ENCODE peak calls at places on chromosome 17, in eight cellular contexts. J is sigmoid colon, B is breast epithelium, G is esophagus squamous epithelium, C is K562, E is stomach, O is gastrocnemius medialis, A is IMR-90. D is an unnamed sample.

GRCh38 chr17:6204203-6204722 is 134.1 kb downstream of the WSCD1 start:
- DNase-seq in A (no peak), B (no peak), O (no peak), E (no peak), C (no peak), J (no peak), G (no peak), D (no peak)

GRCh38 chr17:29059281-29059680 is 16.3 kb downstream of the PIPOX start:
- DNase-seq in E (no peak), C (no peak), G (no peak), O (no peak), J (no peak), A (peak), B (no peak), D (no peak)

GRCh38 chr17:29157310-29157709 is 22.9 kb downstream of the MYO18A start:
- DNase-seq in B (no peak), J (no peak), E (no peak), G (no peak), O (no peak), C (peak), A (no peak), D (no peak)

GRCh38 chr17:6430769-6431168 is 4.2 kb downstream of the AIPL1 start:
- DNase-seq in O (no peak), B (no peak), C (no peak), A (no peak), E (no peak), J (no peak), G (no peak), D (no peak)

GRCh38 chr17:82492647-82493516 is 26.6 kb upstream of the FOXK2 start:
- DNase-seq in B (no peak), O (no peak), E (no peak), G (no peak), J (no peak), C (no peak), A (peak), D (no peak)

GRCh38 chr17:7922499-7923289 is 6.6 kb upstream of the RNF227 start:
- DNase-seq in G (no peak), A (peak), C (no peak), J (peak), O (peak), E (peak), B (peak), D (peak)

GRCh38 chr17:74935585-74936469 is at the start of gene OTOP3:
- DNase-seq in J (no peak), E (no peak), B (no peak), C (no peak), G (no peak), A (no peak), O (no peak), D (no peak)

GRCh38 chr17:36665417-36665816 is 64.0 kb downstream of the MRM1 start:
- DNase-seq in E (no peak), B (no peak), A (no peak), J (no peak), G (no peak), O (no peak), C (no peak), D (no peak)

GRCh38 chr17:80192268-80192667 is 22.4 kb downstream of the CARD14 start:
- DNase-seq in E (no peak), J (no peak), G (no peak), B (no peak), A (no peak), O (no peak), C (no peak), D (no peak)

GRCh38 chr17:14061666-14062560 is 7.4 kb upstream of the COX10 start:
- DNase-seq in E (no peak), G (no peak), O (peak), B (no peak), C (no peak), J (no peak), A (peak), D (no peak)

GRCh38 chr17:69763503-69763902 is 311.5 kb upstream of the KCNJ16 start:
- DNase-seq in O (no peak), B (no peak), E (no peak), C (no peak), J (no peak), G (no peak), A (peak), D (no peak)

GRCh38 chr17:76791053-76791980 is 53.4 kb downstream of the MFSD11 start:
- DNase-seq in J (no peak), C (peak), A (peak), O (no peak), G (no peak), B (no peak), E (peak), D (no peak)

GRCh38 chr17:5019475-5019956 is 15.7 kb downstream of the SLC52A1 start:
- DNase-seq in J (no peak), C (peak), G (no peak), E (no peak), O (no peak), B (no peak), A (peak), D (no peak)

GRCh38 chr17:58329035-58329807 is 626 bp upstream of the TSPOAP1 start:
- DNase-seq in C (peak), B (no peak), A (no peak), O (no peak), E (peak), G (no peak), J (no peak), D (no peak)

GRCh38 chr17:76844846-76845245 is 23.4 kb upstream of the MGAT5B start:
- DNase-seq in B (no peak), J (no peak), O (no peak), G (no peak), A (no peak), E (no peak), C (no peak), D (no peak)

GRCh38 chr17:13016881-13017622 is 775 bp downstream of the ELAC2 start:
- DNase-seq in A (peak), C (no peak), O (no peak), B (no peak), E (no peak), J (no peak), G (no peak), D (no peak)

GRCh38 chr17:44005865-44006580 is 1.6 kb downstream of the NAGS start:
- DNase-seq in J (no peak), G (no peak), B (no peak), A (no peak), E (peak), C (no peak), O (no peak), D (peak)

GRCh38 chr17:74016504-74016903 is 187.0 kb upstream of the RPL38 start:
- DNase-seq in G (no peak), O (no peak), B (no peak), J (no peak), A (no peak), E (no peak), C (no peak), D (no peak)

GRCh38 chr17:8153957-8154607 is 1.9 kb upstream of the PER1 start:
- DNase-seq in C (peak), E (peak), G (peak), B (peak), A (peak), O (peak), J (peak), D (peak)

GRCh38 chr17:73667184-73667959 is 23.1 kb upstream of the SDK2 start:
- DNase-seq in G (no peak), O (no peak), C (no peak), J (no peak), E (no peak), B (no peak), A (no peak), D (no peak)

GRCh38 chr17:794876-795275 is 12.7 kb downstream of the MRM3 start:
- DNase-seq in E (peak), C (peak), O (peak), A (peak), B (peak), G (no peak), J (peak), D (peak)

GRCh38 chr17:72386619-72387237 is 265.9 kb downstream of the SOX9 start:
- DNase-seq in C (no peak), G (no peak), J (no peak), O (no peak), A (no peak), B (no peak), E (no peak), D (no peak)

GRCh38 chr17:204427-205175 is 23.2 kb upstream of the DOC2B start:
- DNase-seq in J (peak), G (no peak), O (no peak), E (no peak), A (no peak), C (no peak), B (no peak), D (no peak)

GRCh38 chr17:5437721-5438317 is 1.1 kb downstream of the C1QBP start:
- DNase-seq in E (no peak), C (no peak), O (no peak), G (no peak), J (no peak), A (peak), B (no peak), D (no peak)

GRCh38 chr17:68868708-68869107 is 86.5 kb downstream of the ABCA8 start:
- DNase-seq in B (no peak), J (no peak), O (no peak), G (no peak), E (no peak), C (no peak), A (peak), D (peak)

GRCh38 chr17:36723459-36723858 is 122.1 kb downstream of the MRM1 start:
- DNase-seq in G (no peak), E (no peak), O (no peak), C (no peak), A (no peak), B (no peak), J (no peak), D (no peak)

GRCh38 chr17:11618861-11619566 is 20.7 kb downstream of the DNAH9 start:
- DNase-seq in C (no peak), J (no peak), O (no peak), B (peak), G (no peak), A (no peak), E (peak), D (peak)

GRCh38 chr17:22272363-22273146 is 580.2 kb downstream of the KCNJ18 start:
- DNase-seq in B (no peak), O (no peak), C (no peak), A (no peak), G (no peak), E (no peak), J (no peak), D (no peak)

GRCh38 chr17:48384164-48384563 is 45.9 kb downstream of the SKAP1 start:
- DNase-seq in G (no peak), O (no peak), B (no peak), J (no peak), C (no peak), E (no peak), A (no peak), D (no peak)

GRCh38 chr17:30278032-30278431 is 13.7 kb downstream of the BLMH start:
- DNase-seq in O (no peak), J (no peak), C (no peak), B (no peak), A (peak), G (no peak), E (peak), D (peak)
- TF ChIP-seq CTCF in O (peak), J (no peak), C (peak), B (peak), A (peak), G (peak), E (peak), D (peak)

DNA sequence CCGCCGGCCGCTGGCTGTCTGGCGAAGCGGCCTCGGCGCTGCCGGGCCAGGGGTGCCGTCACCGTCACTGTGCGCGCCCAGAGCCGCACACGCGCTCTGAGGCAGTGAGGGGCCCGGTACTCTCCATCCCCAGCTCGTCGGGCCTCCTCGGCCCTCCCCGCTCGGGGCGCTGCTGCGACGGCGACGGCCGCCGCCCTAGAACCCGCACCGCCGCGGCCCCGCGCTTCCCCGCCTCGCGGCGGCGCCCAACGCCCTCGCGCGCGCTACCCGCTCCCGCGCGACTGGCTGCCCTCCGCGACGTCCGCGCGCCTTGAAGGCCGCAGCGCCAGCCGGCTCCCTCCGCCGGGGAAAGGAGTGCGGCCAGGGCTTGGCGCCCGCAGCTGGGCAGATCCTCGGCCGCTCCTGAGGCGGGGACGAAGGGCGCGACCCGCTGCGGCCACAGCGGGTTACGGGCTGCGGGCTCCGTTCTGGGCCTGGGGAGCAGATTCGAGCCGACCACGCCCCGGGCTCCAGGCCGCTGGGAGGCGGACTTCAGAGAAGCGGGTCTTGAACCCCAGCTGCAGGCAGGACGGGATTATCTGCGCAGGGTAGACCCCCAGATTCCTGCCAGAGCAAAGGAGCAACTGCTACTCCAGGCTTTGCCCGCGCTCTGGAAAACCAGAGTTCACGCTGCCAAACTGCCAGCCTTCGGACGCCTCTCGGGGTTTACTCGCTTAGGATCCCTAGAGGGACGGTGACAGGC is at the start of gene ULK2:
- DNase-seq in A (peak), B (peak), E (peak), G (no peak), J (peak), C (no peak), O (peak), D (peak)
- TF ChIP-seq POLR2A in A (peak), B (no peak), E (no peak), G (no peak), J (no peak), C (no peak), O (peak), D (no peak)

GRCh38 chr17:50037321-50038107 is 18.4 kb upstream of the ITGA3 start:
- DNase-seq in B (no peak), O (no peak), A (peak), J (peak), C (no peak), E (peak), G (no peak), D (peak)
- H3K27ac ChIP-seq in B (peak), O (no peak), A (peak), J (peak), C (no peak), E (peak), G (no peak), D (no peak)

GRCh38 chr17:15264542-15264941 is 584 bp downstream of the PMP22 start:
- DNase-seq in E (peak), C (no peak), A (no peak), G (no peak), J (no peak), O (peak), B (peak), D (no peak)
- TF ChIP-seq CTCF in E (no peak), C (no peak), A (no peak), G (no peak), J (no peak), O (no peak), B (no peak), D (no peak)

GRCh38 chr17:61571624-61572023 is 19.4 kb downstream of the NACA2 start:
- DNase-seq in G (no peak), B (no peak), A (no peak), E (no peak), O (no peak), C (no peak), J (no peak), D (no peak)

GRCh38 chr17:61567045-61567802 is 23.8 kb downstream of the NACA2 start:
- DNase-seq in C (no peak), O (no peak), J (no peak), G (no peak), E (no peak), B (no peak), A (no peak), D (no peak)

GRCh38 chr17:61570118-61570517 is 20.9 kb downstream of the NACA2 start:
- DNase-seq in B (no peak), J (no peak), O (no peak), G (no peak), C (no peak), E (no peak), A (peak), D (no peak)

GRCh38 chr17:61565213-61565612 is 25.8 kb downstream of the NACA2 start:
- DNase-seq in G (no peak), B (no peak), A (no peak), O (no peak), C (no peak), J (no peak), E (no peak), D (no peak)

GRCh38 chr17:61568219-61569072 is 22.6 kb downstream of the NACA2 start:
- DNase-seq in O (no peak), J (no peak), A (no peak), B (no peak), E (no peak), C (no peak), G (no peak), D (no peak)
- TF ChIP-seq POLR2A in O (no peak), J (no peak), A (no peak), B (no peak), E (no peak), C (no peak), G (no peak), D (no peak)

GRCh38 chr17:17256316-17256715 is 19.3 kb upstream of the FLCN start:
- DNase-seq in C (no peak), B (no peak), A (no peak), J (no peak), E (no peak), O (no peak), G (no peak), D (no peak)
- H3K27ac ChIP-seq in C (no peak), B (no peak), A (no peak), J (no peak), E (no peak), O (no peak), G (no peak), D (no peak)

DNA sequence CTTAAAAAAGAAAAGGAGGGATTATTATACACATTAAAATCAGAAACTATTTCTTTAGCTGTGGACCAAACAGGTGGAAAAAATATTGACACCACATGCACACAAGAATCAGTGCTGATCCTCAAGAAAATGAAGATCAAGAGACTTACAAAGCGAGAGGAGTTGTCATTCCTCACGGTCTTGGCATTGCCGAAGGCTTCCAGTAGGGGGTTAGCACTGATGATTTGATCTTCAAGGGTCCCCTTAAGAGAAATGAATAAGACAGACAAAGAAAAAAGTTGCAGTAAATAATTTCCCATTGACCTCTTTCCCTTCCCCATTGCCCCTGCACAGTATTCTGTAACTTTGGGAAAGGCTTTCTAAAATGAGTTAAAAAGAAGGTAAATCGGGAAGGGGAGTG is 6.0 kb downstream of the MYH4 start:
- DNase-seq in J (no peak), B (no peak), O (no peak), G (no peak), A (no peak), E (no peak), C (no peak), D (no peak)
- TF ChIP-seq CTCF in J (no peak), B (no peak), O (no peak), G (no peak), A (no peak), E (no peak), C (no peak), D (no peak)

GRCh38 chr17:59786213-59786535 is 78.7 kb downstream of the VMP1 start:
- DNase-seq in C (no peak), B (no peak), G (no peak), J (no peak), A (no peak), O (no peak), E (no peak), D (no peak)
- TF ChIP-seq POLR2A in C (no peak), B (peak), G (no peak), J (no peak), A (no peak), O (peak), E (no peak), D (no peak)

GRCh38 chr17:16083223-16083622 is 83.6 kb downstream of the TTC19 start:
- DNase-seq in C (no peak), E (no peak), B (no peak), J (no peak), O (no peak), A (no peak), G (no peak), D (no peak)
- H3K27ac ChIP-seq in C (no peak), E (no peak), B (no peak), J (no peak), O (no peak), A (no peak), G (no peak), D (no peak)

GRCh38 chr17:39517224-39517623 is 55.9 kb downstream of the CDK12 start:
- DNase-seq in O (no peak), E (no peak), C (no peak), B (no peak), J (no peak), G (no peak), A (no peak), D (no peak)
- TF ChIP-seq CTCF in O (no peak), E (no peak), C (no peak), B (no peak), J (no peak), G (no peak), A (no peak), D (no peak)